ENCODE peak calls at places on chromosomes 11 and 22, in seven cellular contexts. S is SK-N-MC; R is effector memory CD4-positive, alpha-beta T cell; N is GM23248; Q is CD4-positive, alpha-beta memory T cell; T is mesenchymal stem cell; B is mammary epithelial cell. Y is an unnamed sample.

GRCh38 chr22:44917372-44918165 is 92.2 kb downstream of the PHF21B start:
- DNase-seq in S (no peak), R (no peak), N (no peak), Q (no peak), T (no peak), B (no peak), Y (no peak)

GRCh38 chr22:28373841-28374240 is 305.8 kb downstream of the TTC28 start:
- DNase-seq in S (no peak), R (no peak), N (peak; percentile 62), Q (no peak), T (peak; percentile 48), B (no peak), Y (no peak)

GRCh38 chr22:31244044-31244942 is 32.2 kb downstream of the LIMK2 start:
- DNase-seq in S (no peak), R (no peak), N (peak; percentile 97), Q (no peak), T (peak; percentile 94), B (peak; percentile 58), Y (no peak)

GRCh38 chr22:50672471-50673230 is at the start of gene SHANK3:
- DNase-seq in S (no peak), R (no peak), N (no peak), Q (no peak), T (no peak), B (no peak), Y (no peak)

GRCh38 chr11:129658558-129658882 is 157.1 kb upstream of the TMEM45B start:
- DNase-seq in S (no peak), R (no peak), N (no peak), Q (no peak), T (no peak), B (no peak), Y (no peak)

GRCh38 chr22:35510481-35510934 is 30.1 kb upstream of the RASD2 start:
- DNase-seq in S (no peak), R (no peak), N (peak; percentile 64), Q (no peak), T (peak; percentile 44), B (no peak), Y (no peak)

GRCh38 chr11:123457187-123457770 is 27.2 kb downstream of the GRAMD1B start:
- DNase-seq in S (no peak), R (no peak), N (no peak), Q (peak; percentile 31), T (peak; percentile 49), B (no peak), Y (no peak)

GRCh38 chr22:28548411-28548810 is 131.2 kb downstream of the TTC28 start:
- DNase-seq in S (no peak), R (no peak), N (no peak), Q (no peak), T (no peak), B (no peak), Y (no peak)

GRCh38 chr11:131867457-131868257 is 497.2 kb downstream of the NTM start:
- DNase-seq in S (peak; percentile 16), R (no peak), N (peak; percentile 86), Q (no peak), T (peak; percentile 84), B (peak; percentile 70), Y (peak; percentile 12)

GRCh38 chr11:30458541-30458940 is 127.6 kb downstream of the MPPED2 start:
- DNase-seq in S (no peak), R (no peak), N (no peak), Q (no peak), T (no peak), B (no peak), Y (no peak)

GRCh38 chr11:5618807-5619206 is 6.0 kb upstream of the TRIM34 start:
- DNase-seq in S (no peak), R (no peak), N (peak; percentile 93), Q (no peak), T (peak; percentile 71), B (peak; percentile 67), Y (no peak)
- H3K27ac ChIP-seq in S (no peak overlapping the region), R (no peak overlapping the region), N (peak overlapping the region; percentile 98), Q (no peak overlapping the region), T (no peak overlapping the region), B (no peak overlapping the region), Y (no peak overlapping the region)

DNA sequence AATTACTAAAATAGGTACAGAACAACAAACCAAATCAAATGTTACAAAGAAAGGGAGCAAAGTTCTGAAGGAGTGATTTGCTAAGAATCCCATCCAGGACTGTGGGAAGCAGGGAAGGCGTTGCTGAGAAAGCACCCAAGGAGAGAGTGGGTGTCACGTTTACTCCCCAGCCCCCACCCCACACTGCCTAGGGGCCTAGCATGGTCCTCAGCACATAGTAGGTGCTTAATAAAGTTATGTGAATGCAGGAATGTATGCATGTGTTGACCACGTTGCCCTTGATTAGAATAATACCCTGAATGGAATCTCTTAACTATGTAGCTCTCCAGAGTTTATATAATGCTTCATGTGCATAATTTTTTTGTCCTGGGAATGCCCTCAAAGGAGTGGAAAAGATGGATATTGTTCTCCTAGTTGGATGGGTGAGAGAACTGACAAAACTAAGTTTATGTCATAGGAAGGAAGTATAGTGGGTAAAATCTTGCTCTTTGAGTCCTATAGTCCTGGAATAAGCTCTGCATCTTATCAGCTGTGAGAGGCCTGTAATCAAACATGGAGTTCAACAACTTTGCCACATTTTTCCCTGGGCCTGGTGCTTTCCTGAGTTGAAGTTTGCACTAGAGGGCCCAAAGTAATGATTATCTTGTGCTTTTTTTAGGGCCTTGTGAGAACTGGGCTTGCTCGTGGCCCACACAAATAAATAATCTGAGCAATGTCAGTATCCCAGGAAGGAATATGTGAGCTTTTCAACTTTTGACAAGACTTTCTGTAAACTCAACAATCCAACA is 53.8 kb upstream of the LMO2 start:
- DNase-seq in S (no peak), R (no peak), N (no peak), Q (no peak), T (peak; percentile 9), B (no peak), Y (no peak)
- H3K27ac ChIP-seq in S (no peak overlapping the region), R (no peak overlapping the region), N (no peak overlapping the region), Q (no peak overlapping the region), T (no peak overlapping the region), B (no peak overlapping the region), Y (no peak overlapping the region)

GRCh38 chr11:92693146-92693545 is 276.3 kb upstream of the MTNR1B start:
- DNase-seq in S (no peak), R (no peak), N (peak; percentile 25), Q (no peak), T (no peak), B (peak; percentile 44), Y (no peak)
- H3K27ac ChIP-seq in S (no peak overlapping the region), R (no peak overlapping the region), N (no peak overlapping the region), Q (no peak overlapping the region), T (no peak overlapping the region), B (no peak overlapping the region), Y (no peak overlapping the region)

DNA sequence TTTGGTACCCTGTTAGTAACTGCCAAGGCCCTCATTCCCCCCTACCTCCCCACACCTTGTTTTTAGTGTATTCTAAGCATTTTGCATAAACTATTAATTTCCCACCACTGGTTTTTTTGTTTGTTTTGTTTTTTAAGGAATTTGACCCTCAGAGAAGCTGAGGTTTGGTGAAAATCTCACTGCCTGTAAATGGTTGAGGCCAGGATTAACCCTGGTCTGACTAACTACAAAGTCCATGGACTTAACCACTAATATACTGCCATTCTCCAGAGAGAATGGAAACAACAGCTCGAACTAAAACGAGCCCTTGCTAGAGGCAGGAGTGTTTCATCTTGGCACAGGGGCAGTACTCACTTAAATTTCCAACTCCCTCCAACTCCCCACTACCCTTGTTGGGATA is 2.9 kb downstream of the CTNND1 start:
- DNase-seq in S (no peak), R (no peak), N (peak; percentile 29), Q (no peak), T (peak; percentile 31), B (no peak), Y (no peak)
- H3K27ac ChIP-seq in S (no peak overlapping the region), R (no peak overlapping the region), N (peak overlapping the region; percentile 25), Q (no peak overlapping the region), T (no peak overlapping the region), B (peak overlapping the region; percentile 98), Y (peak overlapping the region; percentile 5)

DNA sequence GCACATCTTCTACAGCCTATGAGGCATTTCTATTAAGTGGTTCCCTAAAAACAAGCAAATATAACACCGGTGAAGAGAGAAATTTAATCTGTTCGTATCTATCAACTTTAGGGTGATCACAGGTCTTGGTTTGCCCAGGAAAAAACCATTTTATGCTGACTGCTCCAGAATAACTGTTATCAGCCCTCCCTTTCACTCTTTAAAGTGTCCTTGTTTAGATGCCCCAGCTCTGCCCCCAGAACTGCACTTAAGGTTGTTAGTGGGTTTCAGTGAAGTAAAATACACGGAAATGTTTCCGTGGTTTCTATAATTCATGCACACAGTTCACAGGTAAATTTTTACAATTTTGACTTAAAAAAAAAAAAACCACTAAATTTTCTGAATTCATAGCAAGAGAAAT is 70.0 kb downstream of the NARS2 start:
- DNase-seq in S (no peak), R (no peak), N (no peak), Q (no peak), T (no peak), B (no peak), Y (no peak)
- H3K27ac ChIP-seq in S (no peak overlapping the region), R (no peak overlapping the region), N (no peak overlapping the region), Q (no peak overlapping the region), T (no peak overlapping the region), B (no peak overlapping the region), Y (no peak overlapping the region)

DNA sequence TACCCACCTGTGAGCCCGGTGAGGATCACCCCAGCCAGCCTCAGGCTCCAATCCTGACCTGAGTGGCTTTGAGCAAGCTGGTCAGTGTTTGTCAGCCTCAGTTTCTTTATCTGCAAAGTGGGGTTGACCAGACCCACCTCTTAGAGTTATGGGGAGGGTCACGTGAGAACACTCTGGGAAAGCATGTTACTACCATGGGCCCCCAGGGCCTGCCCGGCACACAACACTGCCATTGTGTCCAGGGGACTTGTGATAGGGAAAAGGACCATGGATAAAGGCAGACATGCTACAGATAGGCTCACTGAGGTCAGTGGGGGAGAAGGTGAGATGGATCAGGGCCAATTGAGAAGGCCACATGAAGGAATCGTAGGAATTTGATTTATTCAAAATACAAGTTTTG is 32.1 kb upstream of the SUSD2 start:
- DNase-seq in S (no peak), R (no peak), N (no peak), Q (no peak), T (no peak), B (no peak), Y (no peak)
- H3K27ac ChIP-seq in S (no peak overlapping the region), R (no peak overlapping the region), N (no peak overlapping the region), Q (no peak overlapping the region), T (no peak overlapping the region), B (no peak overlapping the region), Y (no peak overlapping the region)

GRCh38 chr11:83023410-83023809 is 48.3 kb downstream of the RAB30 start:
- DNase-seq in S (no peak), R (no peak), N (no peak), Q (no peak), T (no peak), B (no peak), Y (no peak)

GRCh38 chr11:83024270-83024854 is 47.3 kb downstream of the RAB30 start:
- DNase-seq in S (no peak), R (no peak), N (no peak), Q (no peak), T (no peak), B (no peak), Y (no peak)

GRCh38 chr11:83026229-83026628 is 45.5 kb downstream of the RAB30 start:
- DNase-seq in S (no peak), R (no peak), N (no peak), Q (no peak), T (no peak), B (no peak), Y (no peak)

GRCh38 chr11:83025267-83025704 is 46.4 kb downstream of the RAB30 start:
- DNase-seq in S (peak; percentile 70), R (no peak), N (no peak), Q (no peak), T (peak; percentile 77), B (no peak), Y (peak; percentile 41)

DNA sequence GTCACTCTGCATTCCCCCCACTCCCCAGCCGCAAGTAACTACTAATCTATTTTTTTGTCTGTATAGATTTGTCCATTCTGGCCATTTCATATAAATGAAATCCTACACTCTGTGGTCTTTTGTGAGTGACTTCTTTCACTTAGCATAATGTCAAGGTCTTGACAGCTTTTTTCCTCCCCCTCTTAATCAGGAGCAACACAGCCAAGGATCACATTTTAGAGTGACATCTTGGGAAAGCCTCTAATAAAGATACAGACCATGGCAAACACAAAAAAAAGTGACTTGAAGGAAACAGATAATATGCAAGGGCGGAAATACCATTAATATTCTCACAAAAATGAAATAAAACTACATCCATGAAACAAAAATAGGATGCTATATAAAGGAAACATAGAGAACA is 43.9 kb downstream of the RAB30 start:
- DNase-seq in S (no peak), R (no peak), N (no peak), Q (no peak), T (no peak), B (no peak), Y (no peak)
- H3K27ac ChIP-seq in S (no peak overlapping the region), R (no peak overlapping the region), N (no peak overlapping the region), Q (no peak overlapping the region), T (no peak overlapping the region), B (no peak overlapping the region), Y (peak overlapping the region; percentile 1)

Y was measured in substantia nigra.